ENCODE peak calls at places on chromosome 10, in five cellular contexts. F is suprapubic skin, S is stomach, K is uterus, E is body of pancreas. N is an unnamed sample. For H3K4me1, the result is how much of the 10 kb centered on the place peaks cover.

GRCh38 chr10:110919349-110919931 is at the start of gene SHOC2:
- DNase-seq in K (peak), E (peak), S (peak), F (peak), N (peak)

GRCh38 chr10:128631801-128632241 is 505.6 kb upstream of the MKI67 start:
- DNase-seq in E (no peak), K (no peak), F (peak), S (no peak), N (no peak)

GRCh38 chr10:130432850-130433249 is 296.7 kb downstream of the GLRX3 start:
- DNase-seq in E (no peak), F (no peak), S (no peak), K (no peak), N (no peak)

GRCh38 chr10:35394411-35394851 is 58.1 kb downstream of the CCNY start:
- DNase-seq in F (no peak), S (peak), E (no peak), K (no peak), N (no peak)

GRCh38 chr10:104614245-104614831 is 26.8 kb upstream of the SORCS3 start:
- DNase-seq in F (no peak), S (no peak), K (no peak), E (no peak), N (no peak)

GRCh38 chr10:78997635-78998618 is 70.8 kb upstream of the ZMIZ1 start:
- DNase-seq in S (no peak), E (no peak), K (no peak), F (no peak), N (no peak)

GRCh38 chr10:2117641-2118040 is 380.3 kb upstream of the ADARB2 start:
- DNase-seq in K (no peak), E (no peak), F (no peak), S (no peak), N (no peak)

GRCh38 chr10:29345144-29345892 is 56.4 kb downstream of the LYZL1 start:
- DNase-seq in F (no peak), S (no peak), K (no peak), E (no peak), N (no peak)

GRCh38 chr10:5873515-5873995 is 16.1 kb downstream of the ANKRD16 start:
- DNase-seq in K (peak), S (peak), F (no peak), E (peak), N (no peak)

GRCh38 chr10:6023661-6024333 is 38.4 kb downstream of the IL2RA start:
- DNase-seq in K (no peak), E (no peak), S (no peak), F (no peak), N (no peak)

GRCh38 chr10:79376078-79376628 is 28.9 kb downstream of the PPIF start:
- DNase-seq in S (no peak), K (no peak), F (peak), E (no peak), N (no peak)

GRCh38 chr10:59236064-59236697 is 59.7 kb downstream of the PHYHIPL start:
- DNase-seq in K (no peak), F (no peak), S (no peak), E (no peak), N (no peak)

GRCh38 chr10:121838931-121839330 is 88.9 kb downstream of the ATE1 start:
- DNase-seq in S (no peak), F (no peak), K (no peak), E (no peak), N (no peak)

GRCh38 chr10:5616046-5616445 is 50.3 kb downstream of the ASB13 start:
- DNase-seq in E (no peak), F (no peak), S (no peak), K (no peak), N (no peak)

GRCh38 chr10:92153-92552 is 43.1 kb upstream of the TUBB8 start:
- DNase-seq in K (no peak), F (no peak), S (peak), E (peak), N (no peak)
- H3K4me1 ChIP-seq in K (under half), F (under half), S (under half), E (under half), N (under half)

GRCh38 chr10:124090630-124091209 is 2.7 kb downstream of the CHST15 start:
- DNase-seq in E (peak), F (no peak), S (peak), K (no peak), N (no peak)

GRCh38 chr10:124087672-124088634 is 5.4 kb downstream of the CHST15 start:
- DNase-seq in E (peak), F (no peak), S (peak), K (no peak), N (no peak)

GRCh38 chr10:124088944-124089343 is 4.5 kb downstream of the CHST15 start:
- DNase-seq in E (no peak), F (no peak), S (no peak), K (no peak), N (no peak)

GRCh38 chr10:124091646-124092269 is 1.6 kb downstream of the CHST15 start:
- DNase-seq in F (no peak), E (peak), S (no peak), K (no peak), N (no peak)

DNA sequence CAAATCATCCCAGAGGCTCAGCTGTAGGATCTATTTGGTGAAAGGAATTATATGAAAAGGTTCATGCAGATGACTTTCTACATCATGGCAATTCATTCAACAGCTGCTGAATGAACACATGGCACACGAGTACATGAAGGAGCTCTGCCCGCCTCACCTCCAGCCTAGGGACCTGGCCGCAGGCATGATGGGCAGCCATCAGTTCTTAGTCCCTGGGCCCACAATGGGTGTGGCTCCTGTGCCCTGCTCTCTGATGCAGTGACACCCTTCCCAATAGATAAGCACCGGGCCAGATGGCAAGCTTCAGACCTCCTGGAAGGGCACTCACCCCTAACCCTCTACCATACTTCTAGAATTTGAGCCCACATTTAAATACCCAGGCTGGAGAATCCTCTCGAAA is 3.5 kb downstream of the CHST15 start:
- DNase-seq in K (no peak), E (no peak), F (no peak), S (no peak), N (no peak)
- H3K27ac ChIP-seq in K (no peak), E (no peak), F (no peak), S (no peak), N (peak)

GRCh38 chr10:72297968-72298773 is 24.4 kb downstream of the DDIT4 start:
- DNase-seq in S (peak), E (peak), F (peak), K (peak), N (peak)
- TF ChIP-seq POLR2A in S (no peak), E (peak), F (no peak), K (peak), N (peak)

GRCh38 chr10:48801026-48801425 is 116.4 kb downstream of the WDFY4 start:
- DNase-seq in E (no peak), K (no peak), F (no peak), S (no peak), N (no peak)

GRCh38 chr10:48798486-48799254 is 114.0 kb downstream of the WDFY4 start:
- DNase-seq in S (no peak), F (no peak), E (no peak), K (no peak), N (no peak)

GRCh38 chr10:48802611-48803046 is 118.0 kb downstream of the WDFY4 start:
- DNase-seq in F (no peak), E (no peak), K (no peak), S (no peak), N (no peak)

GRCh38 chr10:48796846-48797245 is 112.2 kb downstream of the WDFY4 start:
- DNase-seq in E (no peak), S (no peak), F (no peak), K (no peak), N (no peak)

GRCh38 chr10:48800283-48800675 is 115.6 kb downstream of the WDFY4 start:
- DNase-seq in F (no peak), K (no peak), E (peak), S (no peak), N (no peak)
- H3K4me1 ChIP-seq in F (under half), K (under half), E (under half), S (under half), N (under half)

DNA sequence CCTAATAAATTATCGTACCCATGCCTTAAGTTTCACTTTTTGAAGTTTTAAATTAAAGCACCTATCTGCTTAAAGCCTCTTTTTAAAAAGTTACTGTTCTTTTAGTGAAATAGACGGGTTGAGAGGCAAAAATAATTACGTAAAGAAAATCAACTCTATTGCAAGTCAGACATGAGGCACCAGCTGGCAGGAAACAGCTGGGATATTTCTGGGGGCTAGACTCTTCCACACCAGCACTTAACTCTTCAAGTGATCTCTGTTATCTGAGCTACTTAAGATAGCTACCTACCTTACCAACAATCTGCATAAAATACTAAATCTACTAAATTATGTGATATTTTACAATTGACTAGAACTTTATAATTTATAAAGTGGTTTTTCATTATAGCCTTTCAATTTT is 35.8 kb downstream of the GBF1 start:
- DNase-seq in S (no peak), K (no peak), E (no peak), F (no peak), N (no peak)
- H3K27ac ChIP-seq in S (peak), K (peak), E (no peak), F (no peak), N (peak)

DNA sequence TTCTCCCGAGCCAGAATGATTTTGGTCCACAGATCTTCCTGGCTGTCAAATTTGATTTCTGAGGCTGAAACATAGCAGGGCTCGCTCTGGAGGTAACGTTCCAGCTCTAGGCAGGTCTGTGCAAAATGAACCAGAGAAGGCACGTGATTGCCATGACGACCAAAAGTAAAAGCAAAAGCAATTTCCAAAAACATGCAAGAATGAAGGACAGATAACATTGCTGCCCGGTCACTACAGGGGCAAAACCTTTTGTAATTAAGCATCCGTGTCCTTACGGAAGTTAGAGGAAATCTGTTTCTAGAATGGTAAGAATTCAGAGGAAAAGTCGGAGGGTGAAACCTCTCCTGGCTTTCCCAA is 2.9 kb downstream of the KLF6 start:
- DNase-seq in S (no peak), E (no peak), F (no peak), K (no peak), N (no peak)
- TF ChIP-seq POLR2A in S (no peak), E (no peak), F (no peak), K (no peak), N (no peak)

GRCh38 chr10:102665904-102666509 is 21.7 kb downstream of the TRIM8 start:
- DNase-seq in F (no peak), E (no peak), S (no peak), K (no peak), N (no peak)
- H3K4me1 ChIP-seq in F (under half), E (under half), S (under half), K (under half), N (under half)

GRCh38 chr10:85012305-85012704 is 683.9 kb downstream of the CCSER2 start:
- DNase-seq in S (no peak), F (no peak), E (no peak), K (no peak), N (no peak)
- H3K27ac ChIP-seq in S (no peak), F (no peak), E (no peak), K (no peak), N (no peak)

GRCh38 chr10:12471135-12471534 is 121.8 kb downstream of the CAMK1D start:
- DNase-seq in F (no peak), S (peak), K (no peak), E (peak), N (no peak)
- TF ChIP-seq POLR2A in F (no peak), S (no peak), K (no peak), E (no peak), N (no peak)

N was measured in esophagus squamous epithelium.